ENCODE peak calls at places on chromosomes 16 and 17, in five cellular contexts. D is H1, O is K562, G is HepG2, W is GM12878. E is an unnamed sample.
A peak's percentile ranks its signal among the peaks of the same experiment; 100 is the strongest.

GRCh38 chr17:59878624-59879023 is 14.1 kb downstream of the TUBD1 start:
- DNase-seq in G (no peak), O (no peak), D (no peak), W (no peak), E (no peak)

GRCh38 chr17:67126983-67127382 is 82.6 kb downstream of the CACNG1 start:
- DNase-seq in O (no peak), D (no peak), W (no peak), G (no peak), E (no peak)

GRCh38 chr17:52026075-52026474 is 132.4 kb downstream of the CA10 start:
- DNase-seq in O (no peak), D (no peak), W (no peak), G (no peak), E (no peak)

GRCh38 chr16:723695-724094 is 2.5 kb downstream of the CCDC78 start:
- DNase-seq in W (no peak), O (no peak), G (no peak), D (no peak), E (no peak)

GRCh38 chr17:76032073-76032779 is 5.1 kb upstream of the EVPL start:
- DNase-seq in W (no peak), O (no peak), D (no peak), G (peak; percentile 49), E (no peak)

GRCh38 chr17:20300399-20301037 is 166.8 kb downstream of the LGALS9B start:
- DNase-seq in W (no peak), D (no peak), G (no peak), O (no peak), E (no peak)

GRCh38 chr17:37476431-37477130 is 13.1 kb upstream of the DUSP14 start:
- DNase-seq in W (no peak), O (no peak), D (no peak), G (peak; percentile 23), E (no peak)

GRCh38 chr16:83533193-83533592 is 274.6 kb upstream of the HSBP1 start:
- DNase-seq in O (no peak), G (no peak), W (no peak), D (no peak), E (no peak)

GRCh38 chr16:86951831-86952598 is 365.2 kb downstream of the C16orf95 start:
- DNase-seq in O (no peak), G (no peak), D (no peak), W (no peak), E (peak; percentile 36)

GRCh38 chr16:84423416-84423837 is 55.1 kb downstream of the ATP2C2 start:
- DNase-seq in W (peak; percentile 11), G (peak; percentile 67), O (peak; percentile 82), D (no peak), E (peak; percentile 80)

GRCh38 chr17:63263053-63263452 is 183.1 kb downstream of the CYB561 start:
- DNase-seq in W (no peak), D (no peak), O (no peak), G (no peak), E (no peak)

GRCh38 chr16:73949574-73950348 is 346.9 kb upstream of the PSMD7 start:
- DNase-seq in W (no peak), O (no peak), G (no peak), D (no peak), E (no peak)

GRCh38 chr17:36931697-36932382 is 5.4 kb upstream of the LHX1 start:
- DNase-seq in W (no peak), G (no peak), O (no peak), D (peak; percentile 44), E (no peak)

GRCh38 chr16:89656435-89657121 is 930 bp downstream of the CHMP1A start:
- DNase-seq in G (no peak), D (no peak), W (no peak), O (no peak), E (no peak)

GRCh38 chr16:78874241-78874983 is 726.1 kb downstream of the MAF start:
- DNase-seq in O (no peak), W (no peak), G (no peak), D (no peak), E (no peak)

DNA sequence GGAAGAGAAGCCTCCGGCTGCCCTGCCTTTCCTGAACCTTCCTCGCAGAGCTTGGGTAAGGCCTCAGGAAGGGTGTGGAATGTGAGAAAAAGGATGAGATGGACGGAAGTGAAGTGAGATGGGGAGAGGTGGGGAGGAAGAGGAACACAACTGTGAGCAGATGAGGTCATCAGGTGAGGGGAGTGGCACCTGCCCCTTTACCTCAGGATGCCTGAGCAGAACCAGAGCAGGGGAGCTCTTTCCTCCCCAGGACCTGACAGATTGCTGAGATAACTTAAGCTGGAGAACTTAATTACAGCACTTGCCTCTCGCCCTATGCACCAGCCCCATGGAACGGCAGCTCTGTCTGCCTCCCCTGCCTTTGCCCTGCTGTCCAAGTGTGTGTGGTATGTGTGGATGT is 29.8 kb downstream of the TMEM132E start:
- DNase-seq in W (no peak), G (no peak), O (no peak), D (no peak), E (no peak)
- TF ChIP-seq POLR2A in W (no peak), G (no peak), O (no peak), D (no peak), E (no peak)

GRCh38 chr16:85717393-85718152 is 28.8 kb upstream of the GINS2 start:
- DNase-seq in D (peak; percentile 84), G (peak; percentile 60), O (peak; percentile 76), W (no peak), E (peak; percentile 49)
- TF ChIP-seq YY1 in D (no peak), G (no peak), O (no peak), W (peak; percentile 21), E (no peak)

DNA sequence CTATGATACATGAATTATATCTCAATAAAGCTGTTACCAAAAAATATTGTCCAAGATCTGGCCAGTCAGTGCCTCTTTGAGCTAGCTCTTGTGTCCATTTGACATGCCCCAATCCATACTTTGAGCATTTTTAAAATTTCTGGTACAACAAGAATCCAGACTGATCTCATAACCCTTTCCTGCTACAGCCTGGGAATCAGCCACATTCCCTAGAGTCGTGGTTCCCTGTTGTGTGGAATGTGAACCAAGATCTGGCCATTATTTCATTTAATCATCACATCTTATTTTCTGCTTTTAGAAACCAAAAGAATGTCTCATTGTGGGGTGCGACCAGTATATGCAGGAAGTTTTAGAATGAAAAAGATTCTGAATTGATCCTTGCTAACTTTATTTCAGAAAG is 34.3 kb upstream of the RPRML start:
- DNase-seq in W (no peak), O (no peak), D (no peak), G (no peak), E (no peak)
- TF ChIP-seq ATF3 in W (no peak), O (no peak), D (no peak), G (no peak), E (no peak)

GRCh38 chr17:34847939-34848338 is 113.3 kb downstream of the CCT6B start:
- DNase-seq in D (no peak), W (no peak), G (no peak), O (no peak), E (no peak)
- TF ChIP-seq POLR2A in D (no peak), W (no peak), G (no peak), O (no peak), E (no peak)

GRCh38 chr17:2343421-2343820 is 6.1 kb downstream of the SGSM2 start:
- DNase-seq in D (no peak), G (no peak), W (no peak), O (no peak), E (no peak)

GRCh38 chr17:2337152-2337810 is at the start of gene SGSM2:
- DNase-seq in D (no peak), G (peak; percentile 42), O (peak; percentile 73), W (no peak), E (no peak)

GRCh38 chr17:2335726-2336214 is 487 bp downstream of the TSR1 start:
- DNase-seq in O (no peak), D (no peak), W (no peak), G (no peak), E (no peak)

GRCh38 chr17:2336215-2337151 is at the start of gene TSR1:
- DNase-seq in D (peak; percentile 91), W (peak; percentile 55), O (peak; percentile 94), G (peak; percentile 87), E (peak; percentile 74)

DNA sequence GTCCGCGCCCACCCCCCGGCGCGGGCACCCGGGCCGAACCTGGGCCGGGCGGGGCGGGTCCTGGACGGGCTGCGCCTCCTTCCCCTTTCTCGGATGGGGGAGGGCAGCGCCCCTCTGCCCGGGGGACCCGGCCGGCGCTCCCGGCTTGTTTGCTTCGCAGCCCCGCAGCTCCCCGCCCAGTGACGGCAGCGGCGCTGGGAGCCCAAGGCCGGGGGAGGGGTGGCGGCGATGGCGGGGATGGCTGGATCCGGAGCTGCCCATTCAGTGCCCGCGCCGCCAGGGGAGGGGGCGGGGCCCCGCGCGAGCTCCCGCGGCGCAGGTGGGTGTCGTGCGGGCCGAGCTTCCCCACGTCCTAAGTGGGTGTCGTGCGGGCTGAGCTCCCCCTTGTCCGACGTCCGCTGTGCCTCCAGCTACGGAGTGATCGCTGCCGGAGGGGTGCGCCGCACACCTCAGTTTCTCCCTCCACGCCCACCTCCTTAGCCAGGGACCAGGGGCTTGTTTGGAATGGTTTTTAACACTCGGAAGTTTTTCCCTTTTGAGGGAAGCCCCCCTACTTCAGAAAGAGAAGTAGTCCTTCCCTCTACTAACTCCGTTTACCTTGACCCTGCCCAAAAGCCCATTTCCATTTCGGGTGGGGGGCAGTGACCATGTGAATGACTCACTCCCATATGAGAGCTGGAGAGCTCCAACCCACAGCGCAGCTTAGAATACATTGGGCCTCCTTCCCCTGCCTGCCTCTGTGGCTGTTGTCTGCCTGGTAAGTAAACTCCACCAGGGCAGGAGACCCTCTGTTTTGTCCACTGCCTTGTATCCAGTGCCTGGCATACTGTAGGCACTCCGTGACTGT is 733 bp downstream of the SGSM2 start:
- DNase-seq in G (peak; percentile 46), O (peak; percentile 65), D (peak; percentile 80), W (no peak), E (no peak)
- TF ChIP-seq YY1 in G (no peak), O (no peak), D (no peak), W (peak; percentile 24), E (peak; percentile 50)

GRCh38 chr17:29557085-29557697 is 9.6 kb downstream of the ABHD15 start:
- DNase-seq in G (no peak), O (peak; percentile 53), W (no peak), D (peak; percentile 13), E (no peak)
- TF ChIP-seq ATF3 in G (no peak), O (peak; percentile 72), W (no peak), D (no peak), E (no peak)

DNA sequence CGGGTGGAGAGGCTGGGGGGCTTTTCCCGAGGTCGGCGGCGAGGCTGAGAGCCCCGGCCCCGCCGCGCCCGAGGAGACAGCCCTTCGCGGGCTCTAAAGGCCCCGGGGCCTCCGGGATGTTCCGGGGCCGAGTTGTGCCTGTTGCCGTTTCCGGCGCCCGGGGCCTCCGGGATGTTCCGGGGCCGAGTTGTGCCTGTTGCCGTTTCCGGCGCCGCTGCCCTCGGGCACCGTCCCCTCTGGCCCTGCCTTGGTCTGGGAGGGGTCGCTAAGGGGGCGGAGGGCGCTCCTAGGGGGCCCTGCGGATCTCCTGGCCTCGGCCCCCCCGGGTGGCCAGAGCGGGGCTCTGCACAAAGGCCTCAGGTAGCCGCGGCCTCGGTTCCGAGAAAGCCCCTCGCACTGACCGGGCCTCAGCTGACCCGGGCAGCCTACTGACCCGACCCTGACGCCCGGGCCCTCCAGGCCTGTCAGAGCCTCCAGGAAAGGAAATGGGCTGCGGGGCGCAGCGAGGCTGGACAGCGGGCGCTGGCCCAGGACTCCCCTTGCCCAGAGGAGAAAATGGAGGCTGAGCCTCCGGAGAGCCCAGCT is 24.2 kb downstream of the ACTG1 start:
- DNase-seq in O (no peak), D (no peak), G (no peak), W (no peak), E (no peak)
- TF ChIP-seq POLR2A in O (no peak), D (no peak), G (no peak), W (no peak), E (no peak)

E was measured in HCT116.